ENCODE peak calls at places on chromosomes 12 and 14, in four cellular contexts. V, C, Z and D are unnamed samples.

GRCh38 chr14:79161576-79161975 is 991.4 kb downstream of the NRXN3 start:
- DNase-seq in V (peak), C (no peak), Z (no peak), D (no peak)

GRCh38 chr14:24162083-24162482 is 1.0 kb downstream of the IRF9 start:
- DNase-seq in V (no peak), C (no peak), Z (no peak), D (no peak)

GRCh38 chr12:131347345-131347714 is 363.6 kb upstream of the SFSWAP start:
- DNase-seq in V (no peak), C (no peak), Z (no peak), D (no peak)

GRCh38 chr14:99659333-99659741 is 14.4 kb downstream of the HHIPL1 start:
- DNase-seq in V (no peak), C (no peak), Z (no peak), D (no peak)

GRCh38 chr12:40917561-40917960 is 225.3 kb downstream of the CNTN1 start:
- DNase-seq in V (no peak), C (no peak), Z (no peak), D (no peak)

GRCh38 chr14:39666386-39666785 is 234.2 kb upstream of the FBXO33 start:
- DNase-seq in V (no peak), C (no peak), Z (no peak), D (no peak)

GRCh38 chr14:77064535-77065178 is 33.4 kb upstream of the CIPC start:
- DNase-seq in V (no peak), C (no peak), Z (no peak), D (no peak)

GRCh38 chr14:60079723-60080122 is 12.0 kb upstream of the PCNX4 start:
- DNase-seq in V (no peak), C (no peak), Z (no peak), D (no peak)

GRCh38 chr12:89391726-89392336 is 39.5 kb upstream of the DUSP6 start:
- DNase-seq in V (no peak), C (no peak), Z (no peak), D (no peak)

GRCh38 chr12:89393551-89394121 is 41.3 kb upstream of the DUSP6 start:
- DNase-seq in V (no peak), C (no peak), Z (no peak), D (no peak)

GRCh38 chr12:89392401-89392800 is 40.1 kb upstream of the DUSP6 start:
- DNase-seq in V (no peak), C (no peak), Z (no peak), D (no peak)

GRCh38 chr12:89389755-89390661 is 37.7 kb upstream of the DUSP6 start:
- DNase-seq in V (no peak), C (peak), Z (no peak), D (no peak)

DNA sequence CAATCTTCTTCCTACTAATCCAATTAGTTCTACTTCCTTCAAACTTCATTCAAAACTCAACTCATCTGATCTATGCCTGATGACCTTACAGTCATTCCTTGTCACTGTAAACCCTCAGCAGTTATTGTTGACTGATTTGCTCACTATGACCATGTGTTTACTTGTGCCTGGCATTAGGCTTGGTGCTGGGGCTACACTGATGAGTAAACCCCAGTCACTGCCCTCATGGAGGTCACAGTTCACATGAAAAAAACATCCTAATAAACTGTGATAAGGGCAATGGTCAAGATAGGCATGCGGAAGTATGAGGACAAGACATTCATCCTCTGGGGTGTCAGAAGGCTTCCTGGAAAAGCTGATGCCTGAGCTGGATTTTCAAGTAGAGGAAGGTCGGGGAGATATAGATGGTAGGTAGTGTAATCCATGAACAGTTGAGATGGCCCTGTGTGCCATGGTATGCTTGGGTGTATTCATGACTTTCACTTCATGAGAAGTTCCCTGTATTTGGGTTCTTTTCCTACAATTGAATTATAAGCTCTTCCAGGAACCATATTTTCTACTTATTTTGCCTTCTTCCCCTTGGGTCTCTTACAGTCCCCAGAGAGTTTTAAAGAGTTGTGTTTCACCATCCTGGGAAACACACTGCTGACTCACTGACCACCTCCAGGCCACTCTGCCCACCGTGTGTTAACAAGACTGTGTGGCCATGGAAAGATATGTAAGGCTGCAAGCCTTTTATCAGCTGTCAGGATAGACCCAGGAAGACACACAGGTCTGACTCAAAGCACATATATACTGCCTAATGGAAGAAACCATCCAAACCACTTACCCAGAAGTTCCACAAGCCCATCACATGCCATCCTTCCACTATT is 38.7 kb upstream of the DUSP6 start:
- DNase-seq in V (no peak), C (no peak), Z (no peak), D (no peak)
- H3K27ac ChIP-seq in V (no peak), C (peak), Z (peak), D (no peak)

GRCh38 chr14:32206552-32206951 is 3.5 kb upstream of the RNU6-8 start:
- DNase-seq in V (no peak), C (no peak), Z (no peak), D (no peak)
- H3K27ac ChIP-seq in V (no peak), C (no peak), Z (peak), D (no peak)

GRCh38 chr12:110344657-110345056 is 58.9 kb downstream of the ANAPC7 start:
- DNase-seq in V (no peak), C (no peak), Z (no peak), D (no peak)
- H3K27ac ChIP-seq in V (no peak), C (peak), Z (no peak), D (no peak)

GRCh38 chr12:57888407-57889157 is 42.1 kb upstream of the CTDSP2 start:
- DNase-seq in V (no peak), C (peak), Z (peak), D (peak)
- H3K27ac ChIP-seq in V (no peak), C (peak), Z (peak), D (peak)

GRCh38 chr12:102406033-102406584 is 74.3 kb downstream of the IGF1 start:
- DNase-seq in V (no peak), C (peak), Z (peak), D (peak)
- H3K27ac ChIP-seq in V (no peak), C (no peak), Z (no peak), D (no peak)

GRCh38 chr12:53496752-53497032 is 2.6 kb downstream of the MAP3K12 start:
- DNase-seq in V (no peak), C (no peak), Z (no peak), D (no peak)
- H3K27ac ChIP-seq in V (no peak), C (peak), Z (peak), D (no peak)

GRCh38 chr12:91958816-91959215 is 186.8 kb downstream of the BTG1 start:
- DNase-seq in V (no peak), C (no peak), Z (no peak), D (no peak)
- H3K27ac ChIP-seq in V (no peak), C (no peak), Z (no peak), D (no peak)

DNA sequence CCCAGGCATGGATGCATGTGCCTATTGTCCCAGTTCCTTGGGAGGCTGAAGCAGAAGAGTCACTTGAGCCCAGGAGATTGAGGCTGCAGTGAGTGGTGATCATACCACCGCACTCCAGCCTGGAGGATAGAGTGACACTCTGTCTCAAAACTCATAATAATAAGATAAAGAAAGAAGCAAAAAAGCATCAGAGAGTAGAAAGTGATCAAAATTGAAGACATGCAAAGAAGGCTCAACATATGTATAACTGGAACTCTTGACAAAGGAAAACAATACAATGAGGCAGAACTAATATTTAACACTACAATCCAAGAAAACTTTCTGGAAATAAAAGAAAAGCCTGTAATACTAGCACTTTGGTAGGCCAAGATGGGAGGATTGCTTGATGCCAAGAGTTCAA is 48.3 kb upstream of the COCH start:
- DNase-seq in V (no peak), C (no peak), Z (no peak), D (no peak)
- H3K27ac ChIP-seq in V (no peak), C (no peak), Z (no peak), D (no peak)

GRCh38 chr12:105741786-105742566 is 396.8 kb downstream of the NUAK1 start:
- DNase-seq in V (no peak), C (no peak), Z (peak), D (no peak)
- H3K27ac ChIP-seq in V (no peak), C (no peak), Z (peak), D (no peak)

DNA sequence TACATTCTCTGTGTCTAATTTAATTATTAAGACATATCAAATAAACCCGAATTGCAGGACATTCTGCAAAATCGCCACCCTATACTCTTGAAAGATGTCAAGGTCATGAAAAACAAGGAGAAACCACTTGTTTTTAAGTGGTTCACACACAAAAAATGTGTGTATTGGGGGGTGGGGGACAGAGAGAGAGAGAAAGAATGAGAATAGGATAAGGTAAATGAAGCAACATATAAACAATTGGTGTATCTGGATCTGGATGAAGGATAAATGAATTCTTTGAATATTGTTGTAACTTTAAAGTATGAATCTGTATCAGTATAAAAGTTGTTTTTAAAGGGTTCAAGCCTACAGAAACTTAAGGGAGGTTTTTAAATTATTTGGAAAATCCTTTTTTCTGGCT is 72.1 kb downstream of the ARID2 start:
- DNase-seq in V (no peak), C (no peak), Z (no peak), D (no peak)
- H3K27ac ChIP-seq in V (no peak), C (no peak), Z (no peak), D (no peak)